ENCODE peak calls at places on chromosomes 1 and 21, in six cellular contexts. U is stomach, J is endothelial cell, Z is GM12865, Y is mucosa of descending colon, H is astrocyte of the cerebellum. I is an unnamed sample.
A peak's percentile ranks its signal among the peaks of the same experiment; 100 is the strongest.

GRCh38 chr1:109314805-109315204 is 8.0 kb upstream of the MYBPHL start:
- DNase-seq in U (no peak), J (no peak), Z (no peak), Y (no peak), H (peak; percentile 27), I (no peak)

GRCh38 chr21:16492356-16492755 is 762.6 kb downstream of the USP25 start:
- DNase-seq in U (no peak), J (no peak), Z (no peak), Y (no peak), H (no peak), I (no peak)

GRCh38 chr1:202274611-202275010 is 67.1 kb downstream of the UBE2T start:
- DNase-seq in U (peak; percentile 31), J (peak; percentile 24), Z (peak; percentile 44), Y (peak; percentile 43), H (no peak), I (no peak)

GRCh38 chr1:99131541-99131940 is 126.9 kb upstream of the PLPPR5 start:
- DNase-seq in U (no peak), J (no peak), Z (no peak), Y (no peak), H (no peak), I (no peak)

GRCh38 chr1:19582318-19582717 is 61.8 kb upstream of the NBL1 start:
- DNase-seq in U (peak; percentile 87), J (peak; percentile 73), Z (peak; percentile 88), Y (peak; percentile 90), H (no peak), I (peak; percentile 38)

GRCh38 chr1:43912607-43913006 is 21.0 kb upstream of the ARTN start:
- DNase-seq in U (no peak), J (no peak), Z (no peak), Y (no peak), H (peak; percentile 60), I (no peak)

GRCh38 chr1:171803461-171804022 is 22.1 kb downstream of the METTL13 start:
- DNase-seq in U (no peak), J (no peak), Z (no peak), Y (no peak), H (no peak), I (no peak)

GRCh38 chr1:78250201-78250600 is 204.4 kb downstream of the GIPC2 start:
- DNase-seq in U (no peak), J (no peak), Z (peak; percentile 22), Y (no peak), H (no peak), I (no peak)

GRCh38 chr1:227888404-227889046 is 59.2 kb downstream of the WNT9A start:
- DNase-seq in U (peak; percentile 24), J (no peak), Z (no peak), Y (no peak), H (no peak), I (peak; percentile 6)

GRCh38 chr1:240806201-240806745 is 194.3 kb upstream of the GREM2 start:
- DNase-seq in U (no peak), J (no peak), Z (no peak), Y (no peak), H (no peak), I (no peak)

GRCh38 chr21:44433791-44434567 is 21.3 kb upstream of the LRRC3 start:
- DNase-seq in U (no peak), J (no peak), Z (no peak), Y (no peak), H (no peak), I (no peak)

GRCh38 chr1:27405074-27405473 is 12.7 kb downstream of the GPR3 start:
- DNase-seq in U (no peak), J (no peak), Z (no peak), Y (no peak), H (peak; percentile 43), I (no peak)
- TF ChIP-seq CTCF in U (no peak), J (no peak), Z (no peak), Y (no peak), H (no peak), I (no peak)

GRCh38 chr1:2584822-2585317 is 1.7 kb upstream of the PRXL2B start:
- DNase-seq in U (no peak), J (no peak), Z (peak; percentile 26), Y (no peak), H (no peak), I (no peak)

GRCh38 chr1:2582401-2582800 is 4.2 kb upstream of the PRXL2B start:
- DNase-seq in U (no peak), J (no peak), Z (no peak), Y (no peak), H (no peak), I (no peak)

GRCh38 chr1:2583331-2583791 is 3.2 kb upstream of the PRXL2B start:
- DNase-seq in U (no peak), J (no peak), Z (no peak), Y (no peak), H (no peak), I (no peak)

GRCh38 chr1:2585318-2586092 is 1.1 kb upstream of the PRXL2B start:
- DNase-seq in U (peak; percentile 69), J (peak; percentile 46), Z (peak; percentile 83), Y (peak; percentile 90), H (no peak), I (no peak)

GRCh38 chr1:2583871-2584341 is 2.7 kb upstream of the PRXL2B start:
- DNase-seq in U (no peak), J (no peak), Z (no peak), Y (peak; percentile 54), H (no peak), I (no peak)
- TF ChIP-seq CTCF in U (no peak), J (no peak), Z (no peak), Y (no peak), H (no peak), I (no peak)

DNA sequence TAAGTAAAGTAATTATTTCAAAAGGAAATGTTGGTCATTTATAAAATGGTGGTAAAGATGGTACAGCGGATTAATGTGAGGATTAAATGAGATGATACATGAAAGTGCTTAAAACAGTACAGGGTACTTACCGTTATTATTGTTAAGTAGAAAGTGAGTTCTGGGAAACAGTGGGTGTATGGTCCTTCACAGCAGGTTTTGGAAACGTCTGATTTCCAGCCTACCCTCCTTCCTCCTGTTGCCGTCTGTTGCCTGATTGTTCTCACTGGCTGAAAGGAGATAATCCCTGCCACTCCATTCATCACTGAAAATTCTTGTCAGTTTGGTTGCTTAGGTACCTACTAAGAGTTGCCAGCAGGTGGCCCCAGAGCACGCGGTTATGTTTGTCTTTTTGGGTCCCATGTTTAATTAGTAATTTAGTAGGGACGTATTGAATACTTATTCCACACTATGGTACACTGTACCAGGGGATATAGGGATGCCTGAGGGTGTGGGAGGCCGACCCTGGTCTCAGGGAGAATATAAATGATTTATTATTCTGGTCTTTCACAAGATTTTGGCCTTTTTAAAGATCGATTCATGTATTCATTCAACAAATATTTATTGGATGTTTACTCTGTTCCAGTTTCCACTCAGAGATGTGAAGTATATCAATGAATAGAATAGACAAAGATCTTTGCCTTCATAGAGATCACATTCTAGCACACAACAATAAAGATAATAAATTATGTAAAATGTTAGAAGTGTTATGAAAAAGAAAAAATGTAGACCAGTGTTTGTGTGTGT is 30.8 kb upstream of the RPTN start:
- DNase-seq in U (peak; percentile 57), J (peak; percentile 60), Z (peak; percentile 71), Y (peak; percentile 68), H (no peak), I (peak; percentile 43)
- TF ChIP-seq CTCF in U (peak; percentile 37), J (peak; percentile 83), Z (peak; percentile 78), Y (peak; percentile 53), H (peak; percentile 73), I (no peak)

GRCh38 chr1:13703558-13704485 is 3.8 kb downstream of the PRDM2 start:
- DNase-seq in U (no peak), J (no peak), Z (no peak), Y (no peak), H (no peak), I (no peak)
- TF ChIP-seq CTCF in U (no peak), J (no peak), Z (no peak), Y (no peak), H (no peak), I (no peak)

DNA sequence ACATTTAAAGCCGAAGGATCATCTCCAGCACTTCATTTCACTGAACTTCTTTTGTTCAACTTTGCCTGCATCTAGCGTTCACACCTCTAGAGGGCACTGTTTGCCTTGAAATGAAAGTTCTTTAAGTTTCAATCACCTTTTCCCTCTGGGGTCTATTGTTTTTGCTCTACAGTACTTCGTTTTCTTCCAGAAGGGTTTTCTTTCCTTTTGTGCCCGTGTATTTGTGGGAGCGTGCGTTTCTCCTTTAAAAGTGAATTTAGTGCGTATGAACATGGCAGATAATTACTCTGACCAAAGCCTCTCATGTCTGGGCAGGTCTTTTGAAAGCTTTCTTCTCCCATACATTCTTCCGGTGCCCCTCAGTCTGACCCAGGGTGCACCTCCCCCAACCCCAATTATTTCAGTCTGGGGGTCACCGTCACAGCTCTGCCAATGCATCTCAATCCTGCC is 88.3 kb downstream of the NUF2 start:
- DNase-seq in U (peak; percentile 44), J (peak; percentile 68), Z (peak; percentile 65), Y (peak; percentile 75), H (peak; percentile 53), I (peak; percentile 35)
- TF ChIP-seq CTCF in U (peak; percentile 52), J (peak; percentile 91), Z (peak; percentile 72), Y (peak; percentile 54), H (peak; percentile 83), I (no peak)

GRCh38 chr1:231172411-231172810 is 10.6 kb downstream of the TRIM67 start:
- DNase-seq in U (no peak), J (no peak), Z (no peak), Y (no peak), H (no peak), I (no peak)
- TF ChIP-seq CTCF in U (no peak), J (no peak), Z (no peak), Y (no peak), H (no peak), I (no peak)

DNA sequence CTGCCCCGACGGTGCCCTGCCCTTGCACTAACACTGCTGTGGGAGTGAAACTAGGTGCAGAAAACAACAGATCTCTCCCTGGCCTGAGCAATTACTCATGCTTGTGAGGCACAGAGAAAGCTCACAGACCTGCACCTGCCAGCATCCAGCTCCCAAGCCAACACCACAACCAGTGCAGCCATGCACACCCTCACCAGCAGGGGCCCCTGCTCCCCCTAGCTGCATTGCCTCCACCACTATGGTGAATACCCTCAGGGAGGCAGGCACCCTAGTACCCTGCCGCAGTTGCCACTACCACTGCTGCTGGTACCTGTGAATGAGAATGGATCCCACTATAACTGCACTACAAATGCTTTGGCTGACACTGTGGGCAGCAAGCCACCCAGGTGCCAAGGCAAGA is 7.1 kb upstream of the DIRAS3 start:
- DNase-seq in U (no peak), J (no peak), Z (no peak), Y (no peak), H (no peak), I (no peak)
- TF ChIP-seq CTCF in U (no peak), J (peak; percentile 18), Z (peak; percentile 8), Y (no peak), H (no peak), I (no peak)